ENCODE peak calls at places on chromosomes 3 and 15, in four cellular contexts. C is non-pigmented ciliary epithelial cell, X is pancreas, K is psoas muscle. B is an unnamed sample.
A peak's percentile ranks its signal among the peaks of the same experiment; 100 is the strongest.

GRCh38 chr15:72285402-72285801 is 13.0 kb upstream of the PARP6 start:
- DNase-seq in K (no peak), C (no peak), X (no peak), B (no peak)

GRCh38 chr15:53445531-53445930 is 313.9 kb downstream of the WDR72 start:
- DNase-seq in X (no peak), K (no peak), C (no peak), B (no peak)

GRCh38 chr3:190809351-190809750 is 53.1 kb downstream of the GMNC start:
- DNase-seq in K (no peak), C (no peak), X (no peak), B (no peak)

GRCh38 chr3:196073188-196073838 is 8.6 kb downstream of the TFRC start:
- DNase-seq in X (peak; percentile 55), C (no peak), K (no peak), B (no peak)

GRCh38 chr3:46410669-46411068 is 3.6 kb downstream of the CCRL2 start:
- DNase-seq in X (no peak), K (no peak), C (no peak), B (no peak)

GRCh38 chr15:51536965-51537574 is 85.5 kb downstream of the DMXL2 start:
- DNase-seq in C (peak; percentile 8), X (no peak), K (no peak), B (no peak)

GRCh38 chr15:32867313-32867626 is 149.5 kb downstream of the GREM1 start:
- DNase-seq in K (no peak), C (peak; percentile 82), X (no peak), B (no peak)

GRCh38 chr3:125110016-125110875 is 54.4 kb upstream of the HEG1 start:
- DNase-seq in X (no peak), C (no peak), K (no peak), B (no peak)

GRCh38 chr15:85142324-85142723 is 160.7 kb downstream of the PDE8A start:
- DNase-seq in X (no peak), C (peak; percentile 22), K (no peak), B (no peak)

GRCh38 chr3:2036096-2036495 is 62.6 kb upstream of the CNTN4 start:
- DNase-seq in C (no peak), K (no peak), X (no peak), B (no peak)

GRCh38 chr15:66679657-66680108 is 22.4 kb upstream of the SMAD6 start:
- DNase-seq in C (no peak), X (no peak), K (no peak), B (no peak)

GRCh38 chr15:36186376-36186775 is 393.1 kb upstream of the CDIN1 start:
- DNase-seq in K (no peak), C (no peak), X (no peak), B (no peak)

GRCh38 chr15:57509121-57509520 is 82.6 kb upstream of the MYZAP start:
- DNase-seq in C (no peak), X (no peak), K (no peak), B (no peak)

GRCh38 chr3:24829011-24829581 is 334.4 kb upstream of the THRB start:
- DNase-seq in K (peak; percentile 47), C (no peak), X (peak; percentile 48), B (no peak)

GRCh38 chr15:46441294-46442062 is 806.6 kb downstream of the SQOR start:
- DNase-seq in C (no peak), X (no peak), K (no peak), B (no peak)

GRCh38 chr3:27632431-27633223 is 89.5 kb downstream of the EOMES start:
- DNase-seq in X (peak; percentile 28), K (peak; percentile 48), C (no peak), B (peak; percentile 4)

GRCh38 chr3:30607032-30607833 is 832 bp downstream of the TGFBR2 start:
- DNase-seq in C (no peak), K (peak; percentile 67), X (peak; percentile 78), B (peak; percentile 38)

GRCh38 chr15:67136802-67137201 is 71.4 kb downstream of the SMAD3 start:
- DNase-seq in X (no peak), C (no peak), K (no peak), B (no peak)

GRCh38 chr15:66757521-66757920 is 55.5 kb downstream of the SMAD6 start:
- DNase-seq in K (no peak), C (no peak), X (no peak), B (no peak)

GRCh38 chr3:48553886-48554845 is 2.4 kb downstream of the PFKFB4 start:
- DNase-seq in C (no peak), X (no peak), K (no peak), B (no peak)

GRCh38 chr3:52456169-52456799 is 880 bp downstream of the NISCH start:
- DNase-seq in X (no peak), K (no peak), C (no peak), B (no peak)

GRCh38 chr3:159872374-159873109 is 116.1 kb upstream of the IL12A start:
- DNase-seq in C (no peak), X (no peak), K (no peak), B (no peak)

GRCh38 chr3:40546811-40547210 is 22.1 kb downstream of the ZNF621 start:
- DNase-seq in K (no peak), X (no peak), C (peak; percentile 35), B (no peak)

B was measured in esophagus squamous epithelium.